ENCODE peak calls at places on chromosomes 2 and 18, in four cellular contexts. B is uterus, Y is cardiac muscle cell, K is body of pancreas. T is an unnamed sample.

GRCh38 chr2:240553956-240554480 is 3.8 kb downstream of the ANKMY1 start:
- DNase-seq in K (no peak), B (no peak), Y (no peak), T (no peak)

GRCh38 chr2:241741016-241741415 is 6.6 kb downstream of the D2HGDH start:
- DNase-seq in B (no peak), Y (no peak), K (no peak), T (no peak)

GRCh38 chr2:53289309-53290006 is 478.1 kb upstream of the CHAC2 start:
- DNase-seq in K (no peak), B (no peak), Y (no peak), T (no peak)

GRCh38 chr2:236748385-236748784 is 178.8 kb downstream of the ACKR3 start:
- DNase-seq in B (peak), K (no peak), Y (peak), T (no peak)

GRCh38 chr2:36459725-36460137 is 104.2 kb downstream of the CRIM1 start:
- DNase-seq in B (no peak), K (peak), Y (peak), T (no peak)

GRCh38 chr18:10950876-10951630 is 198.3 kb downstream of the PIEZO2 start:
- DNase-seq in Y (no peak), K (peak), B (no peak), T (no peak)

GRCh38 chr18:3679254-3679653 is 229.3 kb downstream of the TGIF1 start:
- DNase-seq in B (no peak), Y (no peak), K (no peak), T (no peak)

GRCh38 chr2:234146087-234146826 is 95.8 kb downstream of the SPP2 start:
- DNase-seq in B (no peak), K (no peak), Y (peak), T (no peak)

GRCh38 chr2:80102026-80102425 is 202.5 kb downstream of the LRRTM1 start:
- DNase-seq in K (no peak), B (no peak), Y (no peak), T (no peak)

GRCh38 chr2:14678754-14679153 is 46.2 kb downstream of the LRATD1 start:
- DNase-seq in Y (no peak), B (no peak), K (no peak), T (no peak)

GRCh38 chr2:241216211-241216761 is 27.8 kb downstream of the ANO7 start:
- DNase-seq in Y (no peak), B (no peak), K (no peak), T (no peak)

GRCh38 chr2:172408143-172408766 is 19.1 kb upstream of the ITGA6 start:
- DNase-seq in K (peak), B (no peak), Y (no peak), T (no peak)

GRCh38 chr18:48780151-48781001 is 170.4 kb downstream of the SMAD7 start:
- DNase-seq in Y (peak), B (no peak), K (no peak), T (no peak)
- H3K27ac ChIP-seq in Y (peak), B (peak), K (peak), T (peak)

DNA sequence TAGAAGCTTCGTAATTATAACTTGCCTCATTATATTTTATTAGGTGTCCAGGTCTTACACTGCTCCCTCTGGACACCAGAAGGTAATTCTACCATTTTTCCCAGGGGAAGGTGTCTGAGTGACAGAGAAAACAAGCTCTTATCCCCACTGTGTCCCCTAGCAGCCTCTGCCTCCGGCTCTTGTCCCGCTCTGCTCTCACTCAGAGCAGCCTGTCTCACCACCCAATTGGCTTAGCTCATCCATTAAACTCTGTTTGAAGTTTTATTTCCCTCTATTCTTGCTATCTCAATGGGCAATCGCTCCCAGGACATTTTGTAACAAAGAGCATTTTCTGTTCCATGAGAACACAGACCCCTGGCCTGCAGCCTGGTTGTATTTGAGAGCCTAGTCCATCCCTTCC is 90.6 kb upstream of the LDAH start:
- DNase-seq in K (no peak), Y (no peak), B (no peak), T (no peak)
- H3K27ac ChIP-seq in K (no peak), Y (no peak), B (no peak), T (no peak)

DNA sequence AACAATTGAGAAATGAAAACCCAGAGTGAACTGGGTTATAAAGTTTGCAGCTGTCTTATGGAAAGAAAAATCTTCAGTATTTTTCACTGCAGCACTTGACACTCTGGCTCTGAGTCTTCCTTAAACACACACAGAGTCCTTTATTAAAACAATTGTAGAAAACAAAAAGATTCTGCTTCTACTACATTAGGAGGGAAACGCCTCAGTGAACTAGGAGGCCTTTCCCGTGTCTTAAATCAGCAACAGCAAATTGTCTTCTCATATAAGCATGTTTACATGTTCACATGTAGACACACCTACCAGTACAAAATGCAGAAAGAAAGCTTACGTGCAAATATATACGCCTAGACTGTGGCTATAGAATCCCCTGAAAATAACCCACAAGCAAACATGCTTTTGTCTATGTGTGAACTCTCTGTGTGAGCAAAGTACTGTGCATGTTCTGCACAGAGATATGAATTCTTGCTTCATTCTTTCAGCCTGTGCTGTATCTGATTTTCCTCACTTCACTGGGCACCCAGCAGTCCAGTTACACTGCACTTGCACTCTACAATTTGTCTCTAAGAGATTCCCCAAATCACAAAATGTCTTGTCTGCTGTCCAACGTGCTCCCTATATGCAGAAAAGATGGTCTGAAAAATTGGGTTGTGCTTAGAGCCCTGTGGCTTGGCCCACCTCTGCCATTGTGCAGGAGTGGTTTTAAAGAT is 24.5 kb downstream of the ZEB2 start:
- DNase-seq in Y (no peak), K (no peak), B (no peak), T (no peak)
- H3K27ac ChIP-seq in Y (peak), K (no peak), B (no peak), T (peak)

DNA sequence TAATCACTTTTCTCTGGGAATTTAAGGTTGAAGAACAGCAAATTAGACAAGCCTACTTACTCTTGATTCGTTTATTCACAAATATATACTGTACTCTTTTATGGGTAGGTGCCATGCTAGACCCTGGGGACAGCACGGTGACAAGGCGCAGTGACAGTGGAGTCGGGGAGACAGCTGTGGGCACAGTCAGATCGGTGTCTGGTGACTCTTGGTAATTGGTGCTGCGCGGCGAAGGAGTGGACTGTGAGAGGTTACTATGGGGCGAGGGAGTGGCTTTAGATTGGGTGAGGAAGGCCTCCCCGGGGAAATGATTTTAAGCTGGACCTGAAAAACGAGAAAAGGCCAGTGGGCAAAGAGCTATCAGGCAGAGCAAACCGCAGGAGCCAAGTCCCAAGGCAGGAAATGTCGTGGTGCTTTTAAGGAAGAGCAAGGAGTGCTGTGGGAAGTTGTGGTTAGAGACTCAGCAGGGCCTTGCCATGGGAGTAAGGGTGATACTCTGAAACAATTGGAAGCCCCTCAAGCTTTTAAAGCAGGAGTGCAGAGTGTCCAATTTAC is 36.3 kb upstream of the TXNDC2 start:
- DNase-seq in K (no peak), B (no peak), Y (peak), T (no peak)
- H3K27ac ChIP-seq in K (no peak), B (no peak), Y (no peak), T (no peak)

GRCh38 chr2:182545420-182546167 is 118.8 kb upstream of the PDE1A start:
- DNase-seq in B (no peak), Y (no peak), K (no peak), T (no peak)

GRCh38 chr2:182553483-182553882 is 126.6 kb upstream of the PDE1A start:
- DNase-seq in Y (no peak), B (no peak), K (no peak), T (no peak)

GRCh38 chr2:182548031-182548950 is 121.5 kb upstream of the PDE1A start:
- DNase-seq in B (no peak), Y (peak), K (no peak), T (no peak)

GRCh38 chr2:182554950-182555349 is 128.1 kb upstream of the PDE1A start:
- DNase-seq in Y (no peak), K (no peak), B (no peak), T (no peak)

DNA sequence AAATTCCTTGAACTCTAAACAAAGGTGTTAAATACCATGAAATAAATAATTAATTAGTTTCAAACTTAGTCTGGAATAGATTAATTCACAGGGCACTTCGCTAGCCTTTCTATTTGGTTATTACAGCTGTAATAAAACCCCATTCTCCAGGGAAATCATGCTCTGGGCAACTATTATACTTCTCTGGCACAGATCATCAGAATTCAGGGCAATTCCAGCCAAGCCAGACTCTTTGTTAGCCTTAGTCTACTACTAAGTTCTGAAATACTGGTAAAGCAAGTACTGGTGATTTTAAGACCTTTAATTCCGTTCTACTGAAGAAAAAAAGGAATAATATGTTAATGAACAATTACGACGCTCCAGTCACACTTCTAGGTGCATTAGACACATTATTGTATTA is 123.4 kb upstream of the PDE1A start:
- DNase-seq in B (no peak), K (no peak), Y (no peak), T (no peak)
- H3K27ac ChIP-seq in B (no peak), K (no peak), Y (no peak), T (no peak)

GRCh38 chr2:232551289-232551688 is 800 bp downstream of the EIF4E2 start:
- DNase-seq in Y (no peak), K (no peak), B (no peak), T (no peak)
- H3K27ac ChIP-seq in Y (peak), K (peak), B (peak), T (peak)

DNA sequence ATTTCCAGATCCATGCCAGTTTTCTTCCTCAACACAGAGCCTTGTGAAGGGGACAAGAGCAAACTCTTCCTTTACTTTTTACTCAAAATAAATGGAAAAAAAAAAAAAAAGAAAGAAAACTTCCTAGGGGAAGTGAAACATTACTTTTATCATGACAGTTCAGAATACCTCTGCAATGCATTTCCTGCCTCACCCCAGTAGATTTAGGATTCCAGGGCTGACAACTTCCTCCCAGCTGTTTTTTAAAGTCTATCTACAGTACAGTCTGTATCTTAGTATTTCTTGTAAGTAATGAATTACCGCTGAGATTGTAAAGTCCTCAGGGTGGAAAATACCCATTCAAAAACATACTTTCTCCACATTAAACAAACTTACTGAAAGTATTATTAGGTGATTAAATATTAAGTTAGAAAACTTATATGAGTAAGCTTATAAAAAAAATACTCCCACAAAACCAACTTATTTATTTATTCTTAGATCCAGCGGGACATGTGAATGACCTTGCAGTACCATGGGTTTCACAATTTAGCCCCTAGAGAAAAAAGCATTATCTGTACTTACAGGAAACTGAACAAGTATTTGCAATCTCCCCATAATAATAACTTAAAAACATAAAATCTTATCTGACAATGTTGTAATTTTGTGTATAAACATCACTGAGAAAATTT is 117.7 kb downstream of the RBMS1 start:
- DNase-seq in K (no peak), B (no peak), Y (peak), T (no peak)
- H3K27ac ChIP-seq in K (no peak), B (peak), Y (no peak), T (no peak)